ENCODE peak calls at places on chromosomes 2 and 18, in seven cellular contexts. A is NCI-H1092 treated with DMSO at 0.1 percent for 48 hours; F is right lobe of liver; M is GM12891; L is tibial artery; J is NCI-H2171; Z is stimulated activated naive CD4-positive, alpha-beta T cell. W is an unnamed sample.

GRCh38 chr2:83665894-83666293 is 793.2 kb downstream of the SUCLG1 start:
- DNase-seq in A (no peak), F (no peak), M (no peak), L (no peak), J (no peak), Z (no peak), W (no peak)

GRCh38 chr2:178008636-178009289 is 63.8 kb downstream of the PDE11A start:
- DNase-seq in A (peak), F (no peak), M (no peak), L (no peak), J (peak), Z (no peak), W (no peak)

GRCh38 chr2:240235149-240235803 is 94.8 kb upstream of the OTOS start:
- DNase-seq in A (no peak), F (no peak), M (no peak), L (peak), J (no peak), Z (no peak), W (peak)

GRCh38 chr2:120870467-120870788 is 134.8 kb downstream of the GLI2 start:
- DNase-seq in A (no peak), F (no peak), M (no peak), L (no peak), J (no peak), Z (no peak), W (no peak)

GRCh38 chr18:56709463-56709862 is 58.3 kb downstream of the WDR7 start:
- DNase-seq in A (no peak), F (no peak), M (peak), L (no peak), J (peak), Z (peak), W (peak)

GRCh38 chr2:233917146-233917545 is at the start of gene TRPM8:
- DNase-seq in A (no peak), F (no peak), M (no peak), L (no peak), J (no peak), Z (no peak), W (no peak)

GRCh38 chr18:79506191-79507075 is 110.7 kb downstream of the NFATC1 start:
- DNase-seq in A (peak), F (peak), M (no peak), L (peak), J (no peak), Z (peak), W (no peak)

GRCh38 chr2:207845202-207845864 is 75.6 kb upstream of the FZD5 start:
- DNase-seq in A (no peak), F (no peak), M (no peak), L (no peak), J (no peak), Z (no peak), W (no peak)

GRCh38 chr18:58186258-58186948 is 142.4 kb downstream of the NEDD4L start:
- DNase-seq in A (no peak), F (no peak), M (no peak), L (no peak), J (no peak), Z (no peak), W (no peak)

W was measured in naive thymus-derived CD8-positive, alpha-beta T cell.